ENCODE peak calls at places on chromosomes 7 and 10, in four cellular contexts. J is H1, I is HepG2, B is K562. U is an unnamed sample.

GRCh38 chr7:139108256-139109187 is 998 bp downstream of the ZC3HAV1 start:
- DNase-seq in J (peak), I (no peak), B (peak), U (peak)

GRCh38 chr7:137269240-137269639 is 74.3 kb downstream of the PTN start:
- DNase-seq in J (no peak), I (no peak), B (no peak), U (no peak)

GRCh38 chr7:152328234-152328633 is 107.6 kb downstream of the KMT2C start:
- DNase-seq in J (no peak), I (no peak), B (no peak), U (no peak)

GRCh38 chr7:100538348-100538653 is 702 bp upstream of the AGFG2 start:
- DNase-seq in J (no peak), I (no peak), B (no peak), U (no peak)

GRCh38 chr7:106999023-106999422 is 45.5 kb upstream of the PRKAR2B start:
- DNase-seq in J (no peak), I (no peak), B (no peak), U (no peak)

GRCh38 chr7:100435401-100436304 is 644 bp downstream of the PPP1R35 start:
- DNase-seq in J (peak), I (no peak), B (peak), U (peak)

GRCh38 chr7:17347426-17347825 is 49.0 kb downstream of the AHR start:
- DNase-seq in J (no peak), I (no peak), B (no peak), U (no peak)

GRCh38 chr7:102279537-102280400 is 6.9 kb upstream of the SH2B2 start:
- DNase-seq in J (peak), I (peak), B (peak), U (peak)

GRCh38 chr10:70760271-70760787 is 24.8 kb downstream of the TBATA start:
- DNase-seq in J (no peak), I (no peak), B (no peak), U (no peak)

GRCh38 chr7:82445226-82445625 is 1.6 kb upstream of the CACNA2D1 start:
- DNase-seq in J (no peak), I (no peak), B (no peak), U (no peak)

GRCh38 chr10:112952282-112952991 is 2.4 kb downstream of the TCF7L2 start:
- DNase-seq in J (no peak), I (no peak), B (no peak), U (no peak)

GRCh38 chr7:6486438-6487183 is 38.9 kb upstream of the DAGLB start:
- DNase-seq in J (no peak), I (no peak), B (no peak), U (no peak)

GRCh38 chr7:27921081-27921836 is 181.3 kb downstream of the TAX1BP1 start:
- DNase-seq in J (no peak), I (peak), B (peak), U (peak)

GRCh38 chr10:93751832-93752231 is 5.9 kb upstream of the LGI1 start:
- DNase-seq in J (no peak), I (no peak), B (peak), U (peak)

GRCh38 chr7:5500056-5500776 is 76.6 kb upstream of the TNRC18 start:
- DNase-seq in J (no peak), I (no peak), B (no peak), U (no peak)

GRCh38 chr7:140390466-140391190 is 7.7 kb downstream of the SLC37A3 start:
- DNase-seq in J (peak), I (no peak), B (no peak), U (no peak)

GRCh38 chr10:9010093-9010492 is 955.6 kb downstream of the GATA3 start:
- DNase-seq in J (no peak), I (no peak), B (no peak), U (no peak)

GRCh38 chr10:43676360-43676759 is 27.7 kb upstream of the ZNF32 start:
- DNase-seq in J (no peak), I (no peak), B (no peak), U (no peak)

GRCh38 chr7:127865466-127865865 is 165.8 kb downstream of the LRRC4 start:
- DNase-seq in J (no peak), I (peak), B (no peak), U (peak)

GRCh38 chr7:111855161-111855841 is 293.0 kb upstream of the IMMP2L start:
- DNase-seq in J (no peak), I (peak), B (peak), U (peak)

GRCh38 chr7:69504733-69505132 is 93.5 kb upstream of the AUTS2 start:
- DNase-seq in J (no peak), I (no peak), B (no peak), U (no peak)

GRCh38 chr7:15685358-15686181 is 913 bp downstream of the MEOX2 start:
- DNase-seq in J (peak), I (no peak), B (no peak), U (no peak)

GRCh38 chr10:118045842-118046490 is 775 bp downstream of the RAB11FIP2 start:
- DNase-seq in J (peak), I (peak), B (peak), U (peak)

GRCh38 chr10:128629111-128630096 is 503.2 kb upstream of the MKI67 start:
- DNase-seq in J (no peak), I (peak), B (peak), U (peak)

GRCh38 chr7:155357573-155358041 is 59.9 kb downstream of the INSIG1 start:
- DNase-seq in J (no peak), I (no peak), B (no peak), U (no peak)

GRCh38 chr10:28595618-28596017 is 62.7 kb downstream of the WAC start:
- DNase-seq in J (no peak), I (no peak), B (no peak), U (no peak)

GRCh38 chr7:84283798-84284197 is 89.2 kb upstream of the SEMA3A start:
- DNase-seq in J (no peak), I (no peak), B (no peak), U (no peak)

GRCh38 chr10:69242844-69243212 is 22.7 kb downstream of the HKDC1 start:
- DNase-seq in J (no peak), I (no peak), B (no peak), U (no peak)

GRCh38 chr7:123533929-123534382 is 439 bp downstream of the IQUB start:
- DNase-seq in J (no peak), I (no peak), B (no peak), U (no peak)

GRCh38 chr10:13439771-13440708 is 88.8 kb downstream of the BEND7 start:
- DNase-seq in J (peak), I (peak), B (peak), U (peak)

GRCh38 chr7:136687693-136688322 is 180.6 kb upstream of the CHRM2 start:
- DNase-seq in J (no peak), I (peak), B (peak), U (peak)

GRCh38 chr10:31630866-31631567 is 297.6 kb downstream of the ARHGAP12 start:
- DNase-seq in J (no peak), I (no peak), B (no peak), U (no peak)

GRCh38 chr10:27620425-27621397 is 116.6 kb downstream of the RAB18 start:
- DNase-seq in J (no peak), I (no peak), B (no peak), U (no peak)

GRCh38 chr7:16644157-16644556 is 1.4 kb downstream of the ANKMY2 start:
- DNase-seq in J (no peak), I (no peak), B (no peak), U (no peak)

GRCh38 chr7:108146070-108146842 is 16.1 kb upstream of the LAMB4 start:
- DNase-seq in J (peak), I (peak), B (peak), U (peak)

GRCh38 chr10:133110609-133111275 is 23.0 kb downstream of the ADGRA1 start:
- DNase-seq in J (no peak), I (no peak), B (no peak), U (no peak)

GRCh38 chr10:6128591-6129383 is 40.0 kb downstream of the RBM17 start:
- DNase-seq in J (no peak), I (no peak), B (no peak), U (no peak)
- TF ChIP-seq CEBPB in J (no peak), I (no peak), B (no peak), U (no peak)

GRCh38 chr10:34907743-34908425 is 92.8 kb upstream of the PARD3 start:
- DNase-seq in J (no peak), I (no peak), B (no peak), U (no peak)
- TF ChIP-seq RNF2 in J (no peak), I (no peak), B (no peak), U (no peak)

DNA sequence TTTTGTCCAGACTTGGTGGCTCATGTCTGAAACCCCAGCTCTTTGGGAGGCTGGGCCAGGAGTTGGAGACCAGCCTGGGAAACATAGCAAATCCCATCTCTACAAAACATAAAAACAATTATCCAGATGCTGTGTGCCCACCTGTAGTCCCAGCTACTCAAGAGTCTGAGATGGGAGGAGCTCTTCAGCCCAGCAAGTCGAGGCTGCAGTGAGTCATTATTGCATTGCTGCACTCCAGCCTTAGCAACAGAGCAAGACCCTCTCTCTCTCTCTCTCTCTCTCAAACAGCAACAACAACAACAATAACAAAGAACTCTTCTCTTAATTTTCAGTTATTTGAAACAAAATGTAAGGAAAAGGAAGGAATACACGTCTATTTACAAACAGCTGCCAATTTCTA is 5.0 kb upstream of the TSPAN12 start:
- DNase-seq in J (no peak), I (no peak), B (no peak), U (no peak)
- TF ChIP-seq CEBPB in J (no peak), I (no peak), B (no peak), U (no peak)

GRCh38 chr10:119268871-119269506 is 61.6 kb downstream of the GRK5 start:
- DNase-seq in J (no peak), I (no peak), B (no peak), U (no peak)
- TF ChIP-seq RNF2 in J (no peak), I (no peak), B (no peak), U (no peak)

DNA sequence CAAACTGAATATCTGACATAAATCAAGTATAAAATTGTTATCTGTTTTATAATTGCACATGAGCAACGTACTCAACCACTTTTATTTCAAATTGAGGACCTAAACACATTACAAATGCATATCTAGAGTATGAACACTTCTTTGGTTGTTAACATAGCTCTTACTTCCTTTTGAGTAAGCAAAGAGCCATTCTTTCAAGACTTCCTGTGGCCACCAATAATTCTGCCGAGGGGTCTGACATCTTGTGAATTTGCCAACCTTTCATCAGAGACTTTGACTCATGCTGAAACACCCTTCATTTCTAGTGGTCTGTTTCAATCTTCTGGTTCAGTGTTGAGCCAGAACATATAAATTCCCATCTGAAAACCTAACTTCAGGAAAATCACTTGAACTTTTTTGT is 59.4 kb downstream of the CDK14 start:
- DNase-seq in J (no peak), I (no peak), B (no peak), U (no peak)
- TF ChIP-seq CEBPB in J (no peak), I (no peak), B (no peak), U (no peak)

GRCh38 chr10:72719941-72720592 is 28.1 kb downstream of the MCU start:
- DNase-seq in J (no peak), I (no peak), B (no peak), U (no peak)
- TF ChIP-seq RNF2 in J (no peak), I (no peak), B (no peak), U (no peak)

GRCh38 chr10:50152792-50153272 is 85.1 kb downstream of the WASHC2A start:
- DNase-seq in J (peak), I (no peak), B (peak), U (no peak)
- TF ChIP-seq CEBPB in J (no peak), I (no peak), B (no peak), U (no peak)

U was measured in A549.